ENCODE peak calls at places on chromosome 7, in ten cellular contexts. H is SK-N-SH, Z is fibroblast of lung, M is A549, Q is mesenchymal stem cell, I is OCI-LY7, J is hepatocyte, L is IMR-90, V is H9, U is GM23248. A is an unnamed sample.

GRCh38 chr7:145643981-145644380 is 472.6 kb upstream of the CNTNAP2 start:
- DNase-seq in H (no peak), Z (no peak), M (no peak), Q (no peak), I (no peak), J (no peak), L (no peak), V (no peak), U (no peak), A (no peak)

GRCh38 chr7:76310102-76310957 is 7.9 kb downstream of the HSPB1 start:
- DNase-seq in H (peak), Z (no peak), M (no peak), Q (no peak), I (peak), J (no peak), L (no peak), V (no peak), U (no peak), A (no peak)

GRCh38 chr7:151404216-151405011 is 5.4 kb downstream of the WDR86 start:
- DNase-seq in H (peak), Z (peak), M (peak), Q (peak), I (no peak), J (peak), L (no peak), V (peak), U (peak), A (no peak)

GRCh38 chr7:6242561-6242960 is 29.9 kb downstream of the CYTH3 start:
- DNase-seq in H (no peak), Z (peak), M (no peak), Q (peak), I (no peak), J (no peak), L (peak), V (no peak), U (peak), A (no peak)

GRCh38 chr7:134444198-134444960 is 14.5 kb downstream of the AKR1B1 start:
- DNase-seq in H (no peak), Z (no peak), M (no peak), Q (no peak), I (no peak), J (no peak), L (no peak), V (no peak), U (no peak), A (no peak)

GRCh38 chr7:65983965-65984654 is 2.1 kb upstream of the GUSB start:
- DNase-seq in H (no peak), Z (peak), M (peak), Q (no peak), I (no peak), J (peak), L (no peak), V (no peak), U (no peak), A (no peak)

GRCh38 chr7:65951837-65952578 is 30.0 kb downstream of the GUSB start:
- DNase-seq in H (no peak), Z (no peak), M (no peak), Q (no peak), I (no peak), J (no peak), L (no peak), V (no peak), U (peak), A (no peak)

GRCh38 chr7:51589111-51589510 is 272.5 kb upstream of the COBL start:
- DNase-seq in H (no peak), Z (no peak), M (no peak), Q (no peak), I (no peak), J (no peak), L (no peak), V (no peak), U (no peak), A (no peak)

GRCh38 chr7:37193087-37193774 is 255.4 kb downstream of the ELMO1 start:
- DNase-seq in H (no peak), Z (no peak), M (no peak), Q (peak), I (no peak), J (no peak), L (no peak), V (no peak), U (no peak), A (no peak)

GRCh38 chr7:76089865-76090495 is 42.1 kb downstream of the MDH2 start:
- DNase-seq in H (no peak), Z (no peak), M (no peak), Q (no peak), I (no peak), J (no peak), L (no peak), V (no peak), U (no peak), A (no peak)

GRCh38 chr7:81515009-81515408 is 254.8 kb downstream of the HGF start:
- DNase-seq in H (no peak), Z (peak), M (no peak), Q (peak), I (no peak), J (no peak), L (peak), V (no peak), U (peak), A (no peak)

GRCh38 chr7:71486856-71487628 is 355.1 kb downstream of the GALNT17 start:
- DNase-seq in H (no peak), Z (peak), M (no peak), Q (peak), I (no peak), J (peak), L (no peak), V (no peak), U (peak), A (no peak)

GRCh38 chr7:151087247-151088018 is 1.2 kb downstream of the AGAP3 start:
- DNase-seq in H (peak), Z (peak), M (no peak), Q (peak), I (no peak), J (peak), L (peak), V (no peak), U (peak), A (no peak)

GRCh38 chr7:111756687-111757178 is 194.4 kb upstream of the IMMP2L start:
- DNase-seq in H (no peak), Z (peak), M (no peak), Q (peak), I (no peak), J (peak), L (peak), V (peak), U (peak), A (peak)

GRCh38 chr7:127885843-127886242 is 145.4 kb downstream of the LRRC4 start:
- DNase-seq in H (no peak), Z (peak), M (no peak), Q (peak), I (no peak), J (peak), L (peak), V (no peak), U (peak), A (no peak)
- H3K4me2 ChIP-seq in H (peak), Z (no peak), M (no peak), Q (no peak), I (no peak), J (no peak), L (peak), V (no peak), U (peak), A (no peak)

GRCh38 chr7:82593780-82594179 is 150.2 kb upstream of the CACNA2D1 start:
- DNase-seq in H (no peak), Z (peak), M (no peak), Q (peak), I (no peak), J (no peak), L (peak), V (no peak), U (no peak), A (no peak)
- H3K4me2 ChIP-seq in H (no peak), Z (no peak), M (no peak), Q (no peak), I (no peak), J (no peak), L (no peak), V (no peak), U (no peak), A (no peak)

DNA sequence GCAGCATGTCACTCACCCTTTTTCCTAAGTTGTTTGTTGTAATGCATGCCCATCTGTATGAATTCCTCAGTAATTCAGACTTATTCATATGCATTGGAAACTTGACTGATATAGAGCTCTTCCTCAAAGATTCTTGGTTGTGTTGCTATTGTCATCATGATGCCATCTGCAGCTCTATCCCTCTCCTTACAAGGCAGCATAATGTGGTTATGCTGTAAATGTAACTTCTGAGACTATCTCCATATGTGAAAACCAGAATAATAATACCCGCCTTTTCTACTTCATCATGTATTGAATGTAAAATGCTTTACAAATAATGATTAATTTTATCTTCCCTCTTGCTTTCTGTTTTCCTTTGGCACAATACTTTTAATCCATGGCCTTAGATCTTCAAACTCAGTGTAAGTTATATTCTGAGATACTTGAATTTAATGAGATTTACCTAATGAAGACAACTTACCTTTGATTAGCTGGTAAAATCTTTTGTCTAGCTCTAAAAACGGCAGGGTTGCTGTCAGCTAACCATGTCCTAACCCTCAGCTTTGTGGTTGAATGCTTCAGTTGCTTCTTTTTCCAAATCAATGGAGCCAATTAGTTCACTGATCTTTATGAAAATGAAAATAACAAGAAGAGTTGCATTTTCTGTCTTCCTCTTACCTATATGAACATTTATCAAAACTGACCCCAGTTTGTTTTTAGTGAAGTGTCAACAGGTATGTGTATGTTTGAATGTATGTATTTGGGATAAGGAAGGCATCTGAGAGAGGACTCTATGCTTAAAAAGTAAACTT is 252.9 kb upstream of the MTPN start:
- DNase-seq in H (no peak), Z (no peak), M (no peak), Q (no peak), I (no peak), J (no peak), L (no peak), V (no peak), U (no peak), A (no peak)
- H3K4me2 ChIP-seq in H (no peak), Z (no peak), M (no peak), Q (no peak), I (no peak), J (no peak), L (no peak), V (no peak), U (no peak), A (no peak)

GRCh38 chr7:17060051-17060450 is 178.3 kb upstream of the AGR3 start:
- DNase-seq in H (no peak), Z (no peak), M (no peak), Q (no peak), I (no peak), J (no peak), L (no peak), V (no peak), U (no peak), A (no peak)

GRCh38 chr7:17061443-17061842 is 179.7 kb upstream of the AGR3 start:
- DNase-seq in H (no peak), Z (no peak), M (no peak), Q (no peak), I (no peak), J (no peak), L (no peak), V (no peak), U (no peak), A (no peak)

GRCh38 chr7:17057143-17057509 is 175.3 kb upstream of the AGR3 start:
- DNase-seq in H (no peak), Z (no peak), M (no peak), Q (no peak), I (no peak), J (no peak), L (no peak), V (no peak), U (no peak), A (no peak)

GRCh38 chr7:17058568-17058967 is 176.8 kb upstream of the AGR3 start:
- DNase-seq in H (no peak), Z (peak), M (no peak), Q (no peak), I (no peak), J (no peak), L (peak), V (no peak), U (peak), A (no peak)

DNA sequence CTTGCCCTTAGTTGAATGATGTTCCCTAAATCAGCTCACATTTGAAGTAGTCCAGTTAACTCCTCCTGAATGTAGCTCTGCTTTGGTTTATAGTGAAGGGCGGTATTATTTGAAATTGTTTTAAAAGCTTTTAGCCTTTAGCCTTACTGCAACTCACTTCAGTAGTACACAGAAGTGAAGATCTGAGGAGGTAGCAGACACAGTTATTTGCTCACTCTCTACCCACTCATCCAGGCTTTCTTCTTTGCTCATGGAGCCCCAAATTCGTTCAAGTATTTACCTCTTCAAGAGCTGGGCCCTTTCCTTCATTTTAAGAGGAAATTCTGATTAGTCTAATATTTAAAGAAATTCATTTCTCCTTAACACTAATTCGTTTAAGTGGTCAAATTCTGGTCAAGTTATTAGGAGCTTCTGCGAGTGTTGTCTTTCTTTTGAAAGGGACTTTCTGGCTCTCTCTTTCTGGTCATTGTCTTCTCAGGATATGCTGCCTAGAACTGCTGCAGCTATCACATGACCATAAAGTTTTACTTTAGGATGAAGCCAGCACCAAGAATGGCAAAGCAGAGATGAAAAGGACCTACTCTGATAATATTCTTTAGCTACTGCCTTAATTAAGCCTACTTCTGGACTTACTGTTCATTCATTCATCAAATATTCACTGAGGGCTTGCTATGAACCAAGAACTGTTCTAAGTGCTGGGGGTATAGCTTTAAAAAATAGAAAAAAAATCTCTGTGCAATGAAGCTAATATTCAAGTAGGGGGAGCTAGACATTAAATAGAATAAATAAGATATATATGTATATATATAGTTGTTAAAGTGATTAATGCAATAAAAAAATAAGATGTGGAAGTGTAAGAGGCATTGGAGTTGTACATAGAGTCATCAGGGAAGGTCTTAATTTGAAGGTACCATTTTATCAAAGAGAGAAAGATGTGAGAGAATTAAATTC is 180.9 kb upstream of the AGR3 start:
- DNase-seq in H (no peak), Z (no peak), M (no peak), Q (no peak), I (no peak), J (no peak), L (peak), V (no peak), U (peak), A (no peak)
- H3K4me2 ChIP-seq in H (no peak), Z (no peak), M (no peak), Q (no peak), I (no peak), J (peak), L (no peak), V (no peak), U (no peak), A (no peak)

DNA sequence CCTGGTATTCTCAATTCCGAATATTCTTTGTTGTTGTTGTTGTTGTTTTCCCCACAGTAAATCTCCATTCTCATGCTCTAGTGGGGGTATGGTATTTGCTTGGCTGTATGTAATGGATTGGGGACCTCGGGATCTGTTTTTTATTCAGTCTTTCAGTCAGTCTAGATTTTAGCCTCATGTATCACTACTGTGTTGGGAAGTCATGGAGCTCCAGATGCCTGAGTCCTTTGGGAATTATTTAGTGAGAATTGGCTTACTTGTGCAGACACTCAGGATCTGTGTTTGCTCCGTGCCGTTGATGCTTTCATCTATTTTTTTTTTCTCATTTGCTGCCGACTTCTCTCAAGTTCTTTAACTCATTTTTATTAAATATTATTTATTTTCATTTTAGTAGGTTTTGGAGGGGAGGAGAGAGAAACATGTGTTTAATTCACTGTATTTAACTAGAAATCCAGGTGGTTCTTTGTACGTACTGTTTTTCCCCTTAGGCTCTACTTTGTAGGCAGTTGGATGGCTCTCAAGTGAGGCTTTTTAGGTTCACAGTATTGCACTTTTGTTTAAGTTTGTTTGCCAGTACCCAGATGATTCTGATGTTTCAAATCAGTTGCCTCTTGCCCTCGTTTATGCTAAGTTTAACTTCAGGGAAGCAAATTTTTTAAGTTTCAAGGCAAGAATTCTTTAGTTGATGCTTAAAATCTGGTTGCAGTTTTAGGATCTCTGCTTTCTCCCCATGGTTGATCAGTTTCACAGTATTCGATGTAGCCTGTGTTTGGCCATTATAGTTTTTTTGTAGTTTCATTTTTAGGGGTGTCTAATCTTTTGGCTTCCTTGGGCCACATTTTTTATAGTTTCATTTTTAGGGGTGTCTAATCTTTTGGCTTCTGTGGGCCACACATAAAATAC is 36.9 kb downstream of the ZNRF2 start:
- DNase-seq in H (no peak), Z (peak), M (no peak), Q (no peak), I (peak), J (no peak), L (no peak), V (no peak), U (peak), A (no peak)
- H3K4me2 ChIP-seq in H (peak), Z (peak), M (peak), Q (no peak), I (peak), J (peak), L (peak), V (no peak), U (peak), A (no peak)